ENCODE peak calls at places on chromosomes 6 and 20, in ten cellular contexts. B is kidney glomerular epithelial cell; W is HEK293T; U is activated naive CD8-positive, alpha-beta T cell treated with anti-CD3 and anti-CD28 coated beads for 36 hours; E is activated CD8-positive, alpha-beta T cell treated with anti-CD3 and anti-CD28 coated beads for 36 hours; T is iris pigment epithelial cell; V is central memory CD4-positive, alpha-beta T cell; M is NCI-H1694 treated with DMSO at 0.1 percent for 48 hours; G is EH; Z is WTC11. Q is an unnamed sample.
A peak's percentile ranks its signal among the peaks of the same experiment; 100 is the strongest.

GRCh38 chr6:39882567-39882953 is 51.7 kb downstream of the MOCS1 start:
- DNase-seq in B (peak; percentile 90), W (no peak), U (no peak), E (no peak), T (peak; percentile 91), V (no peak), M (no peak), G (peak; percentile 100), Z (no peak), Q (peak; percentile 98)

GRCh38 chr6:11230158-11231107 is 2.0 kb downstream of the NEDD9 start:
- DNase-seq in B (peak; percentile 65), W (no peak), U (no peak), E (no peak), T (no peak), V (no peak), M (no peak), G (peak; percentile 48), Z (no peak), Q (peak; percentile 36)

GRCh38 chr20:50224553-50225255 is 34.1 kb downstream of the CEBPB start:
- DNase-seq in B (peak; percentile 83), W (peak; percentile 45), U (no peak), E (peak; percentile 20), T (peak; percentile 89), V (no peak), M (no peak), G (peak; percentile 98), Z (peak; percentile 28), Q (peak; percentile 88)

GRCh38 chr6:63272397-63272796 is 47.4 kb downstream of the LGSN start:
- DNase-seq in B (peak; percentile 11), W (peak; percentile 8), U (no peak), E (no peak), T (peak; percentile 34), V (no peak), M (peak; percentile 2), G (peak; percentile 15), Z (no peak), Q (peak; percentile 10)

GRCh38 chr6:37566209-37566859 is 66.6 kb upstream of the CCDC167 start:
- DNase-seq in B (no peak), W (peak; percentile 86), U (peak; percentile 78), E (peak; percentile 77), T (peak; percentile 23), V (peak; percentile 59), M (peak; percentile 85), G (peak; percentile 40), Z (peak; percentile 86), Q (peak; percentile 31)

GRCh38 chr20:53738945-53739798 is 145.5 kb upstream of the ZNF217 start:
- DNase-seq in B (peak; percentile 54), W (no peak), U (no peak), E (no peak), T (no peak), V (no peak), M (peak; percentile 43), G (peak; percentile 46), Z (no peak), Q (no peak)

GRCh38 chr20:1326031-1326930 is 2.7 kb downstream of the SDCBP2 start:
- DNase-seq in B (no peak), W (no peak), U (no peak), E (no peak), T (peak; percentile 54), V (no peak), M (no peak), G (peak; percentile 47), Z (no peak), Q (no peak)

GRCh38 chr20:49810491-49811190 is 2.0 kb upstream of the SLC9A8 start:
- DNase-seq in B (no peak), W (no peak), U (no peak), E (no peak), T (no peak), V (no peak), M (no peak), G (no peak), Z (no peak), Q (no peak)

GRCh38 chr20:20411382-20411781 is 43.5 kb downstream of the INSM1 start:
- DNase-seq in B (no peak), W (no peak), U (no peak), E (no peak), T (no peak), V (no peak), M (no peak), G (no peak), Z (no peak), Q (no peak)

GRCh38 chr6:30091577-30092381 is 16.2 kb upstream of the RNF39 start:
- DNase-seq in B (peak; percentile 70), W (no peak), U (no peak), E (no peak), T (peak; percentile 45), V (no peak), M (no peak), G (peak; percentile 89), Z (no peak), Q (peak; percentile 92)

GRCh38 chr6:108559884-108560462 is 744 bp upstream of the FOXO3 start:
- DNase-seq in B (peak; percentile 75), W (peak; percentile 60), U (no peak), E (peak; percentile 32), T (peak; percentile 74), V (peak; percentile 48), M (peak; percentile 40), G (peak; percentile 82), Z (peak; percentile 78), Q (peak; percentile 76)

GRCh38 chr6:145506554-145506953 is 228.8 kb downstream of the EPM2A start:
- DNase-seq in B (no peak), W (no peak), U (no peak), E (no peak), T (peak; percentile 8), V (no peak), M (no peak), G (no peak), Z (no peak), Q (no peak)

GRCh38 chr6:128882991-128883571 is at the start of gene LAMA2:
- DNase-seq in B (no peak), W (peak; percentile 48), U (peak; percentile 24), E (peak; percentile 12), T (peak; percentile 71), V (no peak), M (no peak), G (peak; percentile 87), Z (peak; percentile 83), Q (peak; percentile 79)

GRCh38 chr6:136016228-136017225 is 165.0 kb downstream of the PDE7B start:
- DNase-seq in B (no peak), W (no peak), U (no peak), E (no peak), T (no peak), V (no peak), M (no peak), G (peak; percentile 57), Z (no peak), Q (peak; percentile 61)

GRCh38 chr20:35306931-35307517 is 14.8 kb upstream of the FAM83C start:
- DNase-seq in B (peak; percentile 36), W (peak; percentile 80), U (no peak), E (peak; percentile 39), T (peak; percentile 84), V (no peak), M (peak; percentile 60), G (peak; percentile 82), Z (peak; percentile 77), Q (peak; percentile 91)

GRCh38 chr6:16770701-16771569 is 9.7 kb upstream of the ATXN1 start:
- DNase-seq in B (no peak), W (peak; percentile 78), U (peak; percentile 79), E (peak; percentile 80), T (peak; percentile 82), V (peak; percentile 71), M (peak; percentile 42), G (peak; percentile 75), Z (peak; percentile 81), Q (peak; percentile 86)

GRCh38 chr20:57656821-57657536 is 36.8 kb upstream of the ZBP1 start:
- DNase-seq in B (no peak), W (no peak), U (no peak), E (no peak), T (no peak), V (no peak), M (no peak), G (no peak), Z (peak; percentile 5), Q (no peak)

Q was measured in EL.